ENCODE peak calls at places on chromosomes 12 and 14, in seven cellular contexts. J, E, R, N, C, B and L are unnamed samples. For H3K27me3, the result is how much of the 10 kb centered on the place peaks cover.

GRCh38 chr14:66916421-66916820 is 272.8 kb upstream of the GARIN2 start:
- DNase-seq in J (no peak), E (no peak), R (no peak), N (no peak), C (no peak), B (no peak), L (no peak)

GRCh38 chr12:115375188-115375991 is 691.4 kb upstream of the TBX3 start:
- DNase-seq in J (peak), E (peak), R (peak), N (no peak), C (no peak), B (no peak), L (peak)

GRCh38 chr14:73125746-73126145 is 10.6 kb upstream of the PSEN1 start:
- DNase-seq in J (no peak), E (no peak), R (no peak), N (peak), C (no peak), B (no peak), L (no peak)

GRCh38 chr14:77804592-77804991 is 4.7 kb downstream of the ADCK1 start:
- DNase-seq in J (peak), E (peak), R (no peak), N (peak), C (no peak), B (peak), L (peak)

GRCh38 chr14:49050836-49051235 is 535.3 kb downstream of the RPS29 start:
- DNase-seq in J (no peak), E (peak), R (no peak), N (no peak), C (no peak), B (no peak), L (no peak)

GRCh38 chr14:73526036-73526984 is 10.6 kb upstream of the ACOT1 start:
- DNase-seq in J (no peak), E (peak), R (no peak), N (no peak), C (no peak), B (no peak), L (peak)

GRCh38 chr12:44078273-44078672 is 242.4 kb downstream of the TMEM117 start:
- DNase-seq in J (no peak), E (peak), R (peak), N (no peak), C (no peak), B (no peak), L (peak)

GRCh38 chr12:90174198-90174510 is 465.5 kb upstream of the ATP2B1 start:
- DNase-seq in J (no peak), E (peak), R (no peak), N (no peak), C (peak), B (no peak), L (peak)

GRCh38 chr14:89365071-89365801 is 51.8 kb downstream of the FOXN3 start:
- DNase-seq in J (peak), E (no peak), R (no peak), N (no peak), C (no peak), B (no peak), L (no peak)

GRCh38 chr14:32618991-32619390 is 289.9 kb downstream of the AKAP6 start:
- DNase-seq in J (no peak), E (no peak), R (no peak), N (no peak), C (no peak), B (no peak), L (peak)

GRCh38 chr14:30272848-30273563 is 286.0 kb upstream of the G2E3 start:
- DNase-seq in J (no peak), E (no peak), R (no peak), N (no peak), C (no peak), B (peak), L (no peak)

GRCh38 chr12:79119796-79120195 is 255.2 kb downstream of the SYT1 start:
- DNase-seq in J (no peak), E (no peak), R (no peak), N (peak), C (no peak), B (peak), L (no peak)

GRCh38 chr12:1481326-1481725 is 113.1 kb downstream of the FBXL14 start:
- DNase-seq in J (no peak), E (no peak), R (no peak), N (no peak), C (no peak), B (no peak), L (peak)

GRCh38 chr14:103103461-103104388 is 9.2 kb downstream of the EXOC3L4 start:
- DNase-seq in J (no peak), E (peak), R (no peak), N (peak), C (no peak), B (no peak), L (peak)

GRCh38 chr14:71758198-71758955 is 173.9 kb upstream of the RGS6 start:
- DNase-seq in J (no peak), E (no peak), R (no peak), N (no peak), C (no peak), B (no peak), L (no peak)

GRCh38 chr12:108604208-108604941 is 6.5 kb upstream of the TMEM119 start:
- DNase-seq in J (no peak), E (no peak), R (no peak), N (no peak), C (no peak), B (peak), L (no peak)

GRCh38 chr12:108605000-108605689 is 7.3 kb upstream of the TMEM119 start:
- DNase-seq in J (no peak), E (no peak), R (no peak), N (no peak), C (no peak), B (no peak), L (no peak)

GRCh38 chr12:108605690-108606406 is 8.0 kb upstream of the TMEM119 start:
- DNase-seq in J (no peak), E (no peak), R (no peak), N (no peak), C (no peak), B (no peak), L (no peak)

GRCh38 chr12:108607981-108608600 is 10.2 kb upstream of the TMEM119 start:
- DNase-seq in J (no peak), E (no peak), R (no peak), N (no peak), C (no peak), B (no peak), L (no peak)

GRCh38 chr12:108606492-108606891 is 8.6 kb upstream of the TMEM119 start:
- DNase-seq in J (no peak), E (no peak), R (no peak), N (no peak), C (no peak), B (no peak), L (no peak)
- TF ChIP-seq EZH2phosphoT487 in J (no peak), E (no peak), R (no peak), N (no peak), C (no peak), B (no peak), L (no peak)

DNA sequence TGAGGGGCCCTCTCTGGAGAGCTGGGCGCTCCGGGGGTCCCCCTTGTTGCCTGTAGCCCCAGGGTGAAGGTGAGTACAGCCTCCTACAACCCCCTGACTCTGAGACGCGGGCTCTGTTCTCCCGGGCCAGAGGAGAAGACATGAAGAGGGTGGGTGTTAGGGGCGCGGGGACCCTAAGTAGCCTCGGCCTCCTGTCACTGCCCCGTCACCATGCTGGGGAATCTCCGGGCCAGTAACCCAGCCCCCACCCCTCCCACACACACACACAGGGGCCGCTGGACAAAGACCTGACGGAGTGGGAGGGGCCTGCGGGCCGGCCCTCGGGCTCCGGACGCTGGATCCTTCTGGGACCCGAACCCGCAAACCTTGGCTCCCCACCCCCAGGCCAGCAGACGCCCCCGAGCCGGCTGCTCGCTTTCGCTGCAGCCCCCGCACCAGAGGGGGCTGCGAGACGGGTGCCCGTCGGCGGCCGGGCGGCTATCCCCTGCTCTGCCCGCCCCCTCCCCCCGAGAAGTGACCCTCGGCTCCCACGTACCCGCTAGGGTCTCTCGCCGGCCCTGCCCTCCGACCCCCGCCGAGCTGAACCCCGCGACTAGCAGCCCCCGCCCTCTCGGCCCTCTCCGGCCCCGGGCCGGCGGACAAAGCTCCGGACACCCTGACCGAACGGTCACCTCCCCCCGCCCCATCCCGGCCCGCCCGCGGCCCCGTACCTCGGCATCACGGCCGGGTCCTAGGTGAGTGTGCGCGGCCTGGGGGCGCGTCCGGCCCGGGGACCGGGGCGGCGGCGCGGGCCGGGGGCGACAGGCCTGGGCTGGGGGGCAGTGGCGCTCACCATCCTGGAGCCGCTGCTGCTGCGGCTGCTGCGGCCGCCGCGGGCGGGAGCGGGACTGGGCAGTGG is at the start of gene FIGNL2:
- DNase-seq in J (no peak), E (peak), R (peak), N (peak), C (no peak), B (peak), L (no peak)
- TF ChIP-seq EZH2 in J (no peak), E (peak), R (no peak), N (no peak), C (no peak), B (no peak), L (no peak)

DNA sequence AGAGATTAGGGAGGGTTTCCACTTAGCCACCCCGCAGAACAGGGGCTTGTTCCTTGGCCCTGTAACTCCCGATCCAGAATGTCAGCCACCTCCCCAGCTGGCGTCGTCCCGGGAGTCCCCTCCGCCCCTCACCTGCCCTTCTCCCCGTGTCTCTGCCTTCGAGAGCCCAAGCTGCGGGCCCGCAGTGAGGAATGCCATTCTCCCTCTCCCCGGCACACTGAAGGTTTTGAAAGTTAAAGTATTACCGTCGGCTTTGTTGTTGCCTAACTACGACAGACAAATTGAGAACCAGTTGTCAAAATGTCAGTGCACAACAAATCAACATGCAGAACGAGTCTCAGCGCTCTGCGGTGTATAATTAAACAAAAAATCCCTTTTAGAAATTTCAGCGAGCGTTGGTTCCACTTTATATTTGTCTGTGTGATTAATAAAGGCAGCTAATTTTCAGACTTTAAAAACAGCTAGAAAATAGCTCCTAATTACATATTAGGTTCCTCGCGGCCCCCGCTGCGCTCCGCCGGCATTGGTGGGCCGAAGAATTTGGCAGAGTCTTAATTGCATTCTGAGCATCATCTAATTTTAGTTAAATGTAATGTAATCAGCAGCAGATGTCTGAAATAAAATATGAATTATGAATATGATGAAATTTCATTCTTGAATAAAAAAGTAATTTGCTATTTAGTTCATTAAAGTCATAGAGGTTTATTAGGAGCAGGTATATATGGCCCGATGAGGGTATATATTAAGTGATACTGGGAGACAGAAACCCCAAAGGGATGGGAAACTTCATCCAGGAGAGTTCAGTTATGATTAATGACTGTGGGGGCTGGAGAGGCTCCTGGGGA is 40.2 kb downstream of the MVK start:
- DNase-seq in J (no peak), E (no peak), R (no peak), N (peak), C (no peak), B (peak), L (no peak)
- H3K27me3 ChIP-seq in J (under half), E (half or more), R (under half), N (under half), C (under half), B (under half), L (under half)

DNA sequence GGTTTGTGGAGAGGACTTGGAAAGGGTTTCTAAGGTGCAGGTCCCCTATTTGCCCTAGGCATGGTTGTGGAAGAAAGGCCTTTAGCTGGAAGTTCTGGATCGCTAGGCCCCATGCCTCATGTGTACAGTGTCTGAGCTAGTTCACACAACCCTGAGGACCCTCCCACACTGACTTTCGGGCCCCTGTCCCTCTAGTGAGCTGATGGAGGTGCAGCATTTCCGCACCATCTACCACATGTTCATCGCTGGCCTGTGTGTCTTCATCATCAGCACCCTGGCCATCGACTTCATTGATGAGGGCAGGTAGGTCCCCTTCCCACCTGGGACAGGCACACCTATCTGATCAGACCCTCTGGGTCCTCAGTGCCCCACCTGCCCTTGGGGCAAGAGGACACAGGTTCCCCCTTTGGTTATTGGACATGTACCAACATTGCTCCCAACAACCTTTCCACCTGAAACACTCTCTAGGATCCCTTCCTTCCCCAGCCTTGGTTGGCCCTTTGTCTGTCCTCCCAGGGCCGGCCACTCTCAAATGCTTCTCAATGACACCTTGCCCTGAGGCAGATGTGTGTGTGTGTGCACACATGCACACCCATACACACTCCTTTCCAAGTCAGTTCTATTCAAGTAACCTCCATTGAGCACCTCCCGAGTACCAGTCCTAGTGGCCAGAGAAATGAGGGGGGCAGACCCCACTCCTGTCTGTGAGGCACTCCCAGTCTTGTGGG is 2.6 kb downstream of the SOAT2 start:
- DNase-seq in J (no peak), E (no peak), R (no peak), N (no peak), C (no peak), B (no peak), L (no peak)
- TF ChIP-seq EZH2phosphoT487 in J (no peak), E (no peak), R (no peak), N (no peak), C (no peak), B (no peak), L (no peak)

GRCh38 chr12:5220835-5221234 is 177.2 kb downstream of the KCNA5 start:
- DNase-seq in J (no peak), E (no peak), R (no peak), N (no peak), C (no peak), B (no peak), L (no peak)

GRCh38 chr12:5222729-5223128 is 179.1 kb downstream of the KCNA5 start:
- DNase-seq in J (no peak), E (no peak), R (no peak), N (no peak), C (no peak), B (no peak), L (no peak)

GRCh38 chr12:5213990-5214389 is 170.3 kb downstream of the KCNA5 start:
- DNase-seq in J (no peak), E (no peak), R (no peak), N (no peak), C (no peak), B (no peak), L (no peak)

GRCh38 chr12:5222011-5222461 is 178.4 kb downstream of the KCNA5 start:
- DNase-seq in J (no peak), E (no peak), R (no peak), N (peak), C (no peak), B (peak), L (no peak)

GRCh38 chr12:5217936-5218335 is 174.3 kb downstream of the KCNA5 start:
- DNase-seq in J (no peak), E (no peak), R (no peak), N (no peak), C (no peak), B (no peak), L (no peak)
- TF ChIP-seq EZH2 in J (no peak), E (no peak), R (no peak), N (no peak), C (no peak), B (no peak), L (no peak)

GRCh38 chr12:106508966-106509365 is 73.8 kb upstream of the RFX4 start:
- DNase-seq in J (no peak), E (peak), R (no peak), N (no peak), C (no peak), B (no peak), L (no peak)

GRCh38 chr12:106511365-106511764 is 71.4 kb upstream of the RFX4 start:
- DNase-seq in J (no peak), E (no peak), R (no peak), N (no peak), C (no peak), B (no peak), L (no peak)

GRCh38 chr12:106506691-106507090 is 76.1 kb upstream of the RFX4 start:
- DNase-seq in J (no peak), E (no peak), R (no peak), N (no peak), C (no peak), B (no peak), L (no peak)
- H3K27me3 ChIP-seq in J (under half), E (under half), R (under half), N (under half), C (under half), B (under half), L (under half)

DNA sequence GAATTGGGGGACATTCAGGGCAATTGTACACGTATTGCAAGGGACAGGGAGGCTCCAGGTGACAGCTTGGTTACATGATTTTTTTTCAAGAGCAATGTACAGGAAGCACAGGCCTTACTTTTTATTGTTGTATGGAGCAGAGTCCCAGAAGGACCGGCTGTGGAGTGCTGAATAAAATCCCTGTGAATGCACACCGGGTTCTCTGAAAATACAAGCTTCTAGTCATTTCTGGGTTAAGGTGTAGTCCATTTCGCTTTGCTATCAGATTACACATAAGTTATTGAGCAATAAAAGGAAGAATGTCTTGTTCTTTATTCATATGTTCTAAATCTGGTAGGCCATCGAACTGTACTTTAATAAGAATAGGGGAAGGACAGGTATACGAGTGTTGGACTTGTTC is 52.2 kb downstream of the PDE3A start:
- DNase-seq in J (no peak), E (no peak), R (no peak), N (no peak), C (no peak), B (no peak), L (no peak)
- TF ChIP-seq EZH2phosphoT487 in J (no peak), E (no peak), R (no peak), N (no peak), C (no peak), B (no peak), L (no peak)

GRCh38 chr12:48004039-48004940 is at the start of gene COL2A1:
- DNase-seq in J (no peak), E (peak), R (peak), N (peak), C (no peak), B (peak), L (peak)
- TF ChIP-seq EZH2 in J (no peak), E (peak), R (no peak), N (peak), C (no peak), B (no peak), L (peak)

DNA sequence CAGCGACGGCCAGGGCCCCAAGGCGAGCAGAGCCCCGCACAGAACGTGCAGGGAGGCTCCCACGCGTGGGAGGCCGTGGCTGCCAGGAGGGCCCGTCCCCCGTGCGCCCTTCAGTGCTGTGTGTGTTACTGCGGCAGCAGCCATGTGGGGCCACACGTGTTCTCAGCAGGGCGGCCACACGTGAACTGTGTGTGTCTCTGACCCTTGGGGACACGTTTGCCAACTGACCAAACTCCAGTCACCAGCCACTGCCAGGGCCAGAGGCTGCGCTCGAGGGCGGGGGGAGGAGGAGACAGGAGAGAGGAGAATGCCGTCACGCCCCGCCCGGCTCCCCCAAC is 57.7 kb downstream of the GALNT9 start:
- DNase-seq in J (no peak), E (no peak), R (no peak), N (no peak), C (no peak), B (no peak), L (no peak)
- H3K27me3 ChIP-seq in J (under half), E (under half), R (under half), N (under half), C (under half), B (under half), L (under half)

DNA sequence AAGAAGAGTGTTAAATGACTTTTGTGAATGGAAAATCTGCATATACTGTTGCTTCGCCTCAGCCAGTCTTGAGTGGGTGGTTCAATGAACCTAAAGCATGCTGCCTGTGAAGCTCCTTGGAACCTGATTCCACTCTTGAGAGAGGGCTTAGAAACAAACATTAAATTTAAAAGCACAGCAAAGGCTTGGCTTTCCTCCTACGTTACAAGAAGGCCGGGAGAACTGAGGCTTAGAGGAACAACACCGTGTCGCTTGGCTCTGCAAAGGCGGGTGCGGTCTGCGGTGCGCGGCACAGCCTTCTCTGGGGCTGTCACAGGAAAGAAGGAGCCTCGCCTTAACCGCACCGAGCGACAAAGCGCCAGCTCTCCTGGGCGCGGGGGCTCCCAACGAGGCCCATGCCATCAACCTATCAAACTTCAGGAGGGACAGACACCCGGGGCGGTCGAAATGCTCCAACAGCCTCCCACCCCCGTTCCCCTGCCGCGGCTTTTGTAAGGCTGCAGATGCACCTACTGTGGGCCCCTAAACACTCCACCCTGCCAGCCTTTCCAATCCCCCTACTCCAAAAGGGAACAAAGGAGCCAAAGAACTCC is 791 bp downstream of the OSBPL8 start:
- DNase-seq in J (peak), E (peak), R (peak), N (peak), C (no peak), B (peak), L (peak)
- TF ChIP-seq EZH2phosphoT487 in J (no peak), E (no peak), R (no peak), N (no peak), C (no peak), B (no peak), L (no peak)